ENCODE peak calls at places on chromosome 3, in ten cellular contexts. X is BE2C; C is SK-N-SH; T is NCI-H446 treated with DMSO at 0.1 percent for 48 hours; D is GM10248; W is AG09309; V is iris pigment epithelial cell; B is activated naive CD8-positive, alpha-beta T cell treated with anti-CD3 and anti-CD28 coated beads, Interleukin-2, amount 50 U/mL, for 16 hours; H is choroid plexus epithelial cell; K is NAMALWA. P is an unnamed sample.

GRCh38 chr3:13015286-13016082 is 57.7 kb downstream of the IQSEC1 start:
- DNase-seq in T (no peak), C (no peak), V (no peak), K (peak), D (no peak), X (no peak), B (no peak), H (no peak), W (no peak), P (peak)

GRCh38 chr3:107289354-107289753 is 87.9 kb upstream of the CCDC54 start:
- DNase-seq in W (no peak), B (no peak), V (no peak), C (no peak), T (no peak), K (no peak), H (no peak), X (no peak), D (no peak), P (no peak)

GRCh38 chr3:89107461-89108035 is at the start of gene EPHA3:
- DNase-seq in V (peak), T (peak), W (peak), B (no peak), K (no peak), X (peak), C (peak), D (peak), H (peak), P (no peak)

GRCh38 chr3:100401674-100402036 is 316 bp downstream of the LNP1 start:
- DNase-seq in W (no peak), K (no peak), C (peak), H (peak), X (peak), B (peak), T (no peak), D (peak), V (peak), P (peak)

GRCh38 chr3:17359911-17360310 is 382.5 kb downstream of the TBC1D5 start:
- DNase-seq in X (no peak), D (no peak), V (peak), B (no peak), T (no peak), C (no peak), K (no peak), H (no peak), W (no peak), P (no peak)

GRCh38 chr3:168582503-168582902 is 486.8 kb upstream of the GOLIM4 start:
- DNase-seq in X (no peak), D (no peak), K (no peak), V (no peak), H (no peak), C (no peak), W (no peak), B (no peak), T (no peak), P (no peak)

GRCh38 chr3:9398715-9399708 is 1.6 kb downstream of the SETD5 start:
- DNase-seq in X (no peak), C (no peak), D (peak), B (no peak), W (no peak), K (peak), H (peak), T (peak), V (peak), P (peak)

GRCh38 chr3:171649282-171649681 is 161.0 kb downstream of the PLD1 start:
- DNase-seq in X (no peak), T (no peak), H (no peak), K (no peak), C (no peak), D (no peak), B (no peak), W (no peak), V (no peak), P (no peak)

GRCh38 chr3:152257246-152258074 is 11.3 kb upstream of the MBNL1 start:
- DNase-seq in H (peak), C (no peak), B (no peak), V (peak), K (peak), T (no peak), X (no peak), W (no peak), D (peak), P (peak)

GRCh38 chr3:15646924-15647511 is 45.5 kb downstream of the BTD start:
- DNase-seq in B (no peak), T (no peak), C (no peak), D (no peak), V (peak), K (peak), X (no peak), W (peak), H (peak), P (no peak)

GRCh38 chr3:23183731-23184130 is 19.4 kb upstream of the UBE2E2 start:
- DNase-seq in D (no peak), T (no peak), H (peak), C (peak), X (no peak), V (peak), K (peak), W (peak), B (no peak), P (peak)